ENCODE peak calls at places on chromosomes 3 and 15, in six cellular contexts. P, R, I, A, X and S are unnamed samples.

GRCh38 chr15:28923726-28924280 is 38.0 kb downstream of the APBA2 start:
- DNase-seq in P (no peak), R (no peak), I (no peak), A (no peak), X (no peak), S (peak; percentile 10)

GRCh38 chr15:69608661-69609060 is 156.0 kb downstream of the RPLP1 start:
- DNase-seq in P (no peak), R (no peak), I (no peak), A (no peak), X (no peak), S (no peak)

GRCh38 chr15:83285979-83286553 is 1.6 kb upstream of the BNC1 start:
- DNase-seq in P (peak; percentile 87), R (no peak), I (no peak), A (no peak), X (no peak), S (no peak)

GRCh38 chr3:13687409-13687989 is 138.6 kb downstream of the FBLN2 start:
- DNase-seq in P (no peak), R (no peak), I (no peak), A (no peak), X (no peak), S (no peak)

GRCh38 chr15:61715082-61715481 is 345.2 kb downstream of the VPS13C start:
- DNase-seq in P (no peak), R (no peak), I (no peak), A (no peak), X (no peak), S (no peak)

GRCh38 chr3:130971208-130971607 is 55.4 kb downstream of the ASTE1 start:
- DNase-seq in P (peak; percentile 35), R (no peak), I (no peak), A (no peak), X (no peak), S (no peak)

GRCh38 chr15:55552461-55552860 is 35.7 kb downstream of the PYGO1 start:
- DNase-seq in P (no peak), R (no peak), I (no peak), A (no peak), X (no peak), S (no peak)

GRCh38 chr3:154050216-154050615 is 71.0 kb upstream of the ARHGEF26 start:
- DNase-seq in P (no peak), R (no peak), I (no peak), A (no peak), X (no peak), S (no peak)

GRCh38 chr3:126082334-126083137 is 1.4 kb downstream of the SLC41A3 start:
- DNase-seq in P (no peak), R (no peak), I (no peak), A (no peak), X (no peak), S (no peak)

GRCh38 chr3:119700269-119700919 is 2.4 kb upstream of the CFAP91 start:
- DNase-seq in P (peak; percentile 56), R (no peak), I (peak; percentile 32), A (no peak), X (no peak), S (no peak)

GRCh38 chr3:150308481-150308918 is 99.6 kb upstream of the TSC22D2 start:
- DNase-seq in P (peak; percentile 49), R (no peak), I (no peak), A (no peak), X (no peak), S (no peak)

GRCh38 chr3:13109516-13109915 is 36.3 kb upstream of the IQSEC1 start:
- DNase-seq in P (no peak), R (no peak), I (no peak), A (no peak), X (no peak), S (no peak)

GRCh38 chr3:180280601-180281000 is 243.9 kb upstream of the PEX5L start:
- DNase-seq in P (no peak), R (no peak), I (no peak), A (no peak), X (no peak), S (no peak)